ENCODE peak calls at places on chromosomes 11 and 22, in seven cellular contexts. Q, B, Y, R, E, C and L are unnamed samples. For H3K27me3, the result is how much of the 10 kb centered on the place peaks cover.

GRCh38 chr11:37770145-37770544 is 1172.1 kb upstream of the RAG2 start:
- DNase-seq in Q (no peak), B (no peak), Y (peak), R (no peak), E (no peak), C (no peak), L (no peak)

GRCh38 chr11:62444271-62444833 is 25.5 kb downstream of the SCGB1A1 start:
- DNase-seq in Q (peak), B (peak), Y (no peak), R (peak), E (no peak), C (no peak), L (no peak)

GRCh38 chr11:44961894-44962293 is 11.2 kb upstream of the TP53I11 start:
- DNase-seq in Q (no peak), B (no peak), Y (no peak), R (no peak), E (no peak), C (no peak), L (no peak)

GRCh38 chr11:130522284-130522961 is 74.0 kb downstream of the ADAMTS15 start:
- DNase-seq in Q (peak), B (peak), Y (peak), R (peak), E (no peak), C (no peak), L (no peak)

GRCh38 chr22:19271856-19272535 is 19.5 kb downstream of the CLTCL1 start:
- DNase-seq in Q (no peak), B (no peak), Y (peak), R (no peak), E (no peak), C (no peak), L (no peak)

GRCh38 chr11:122807731-122808485 is 30.4 kb upstream of the CRTAM start:
- DNase-seq in Q (no peak), B (no peak), Y (no peak), R (no peak), E (no peak), C (no peak), L (no peak)

GRCh38 chr11:10505278-10506012 is 35.5 kb downstream of the RNF141 start:
- DNase-seq in Q (no peak), B (no peak), Y (no peak), R (no peak), E (no peak), C (no peak), L (no peak)

GRCh38 chr11:116857316-116857715 is 19.9 kb upstream of the APOA1 start:
- DNase-seq in Q (no peak), B (no peak), Y (no peak), R (no peak), E (no peak), C (no peak), L (no peak)

GRCh38 chr11:112082729-112083128 is 3.8 kb downstream of the TIMM8B start:
- DNase-seq in Q (no peak), B (no peak), Y (peak), R (no peak), E (no peak), C (no peak), L (no peak)

GRCh38 chr11:29957406-29957805 is 59.4 kb downstream of the KCNA4 start:
- DNase-seq in Q (no peak), B (no peak), Y (no peak), R (no peak), E (no peak), C (no peak), L (no peak)

GRCh38 chr22:49066619-49067018 is 761.1 kb downstream of the BRD1 start:
- DNase-seq in Q (no peak), B (no peak), Y (no peak), R (no peak), E (no peak), C (no peak), L (no peak)
- H3K27me3 ChIP-seq in Q (under half), B (under half), Y (under half), R (under half), E (half or more), C (under half), L (under half)

GRCh38 chr11:108501396-108501795 is 3.2 kb upstream of the POGLUT3 start:
- DNase-seq in Q (no peak), B (no peak), Y (peak), R (no peak), E (no peak), C (no peak), L (no peak)

GRCh38 chr11:108498046-108498815 is at the start of gene POGLUT3:
- DNase-seq in Q (peak), B (no peak), Y (peak), R (peak), E (peak), C (peak), L (peak)

GRCh38 chr11:108498816-108499408 is 728 bp upstream of the POGLUT3 start:
- DNase-seq in Q (peak), B (no peak), Y (no peak), R (no peak), E (no peak), C (no peak), L (no peak)

GRCh38 chr11:108500721-108501120 is 2.5 kb upstream of the POGLUT3 start:
- DNase-seq in Q (no peak), B (no peak), Y (no peak), R (no peak), E (no peak), C (no peak), L (peak)

GRCh38 chr11:108500169-108500568 is 2.0 kb upstream of the POGLUT3 start:
- DNase-seq in Q (no peak), B (no peak), Y (no peak), R (no peak), E (no peak), C (no peak), L (no peak)
- H3K4me3 ChIP-seq in Q (no peak), B (no peak), Y (no peak), R (no peak), E (no peak), C (no peak), L (no peak)

DNA sequence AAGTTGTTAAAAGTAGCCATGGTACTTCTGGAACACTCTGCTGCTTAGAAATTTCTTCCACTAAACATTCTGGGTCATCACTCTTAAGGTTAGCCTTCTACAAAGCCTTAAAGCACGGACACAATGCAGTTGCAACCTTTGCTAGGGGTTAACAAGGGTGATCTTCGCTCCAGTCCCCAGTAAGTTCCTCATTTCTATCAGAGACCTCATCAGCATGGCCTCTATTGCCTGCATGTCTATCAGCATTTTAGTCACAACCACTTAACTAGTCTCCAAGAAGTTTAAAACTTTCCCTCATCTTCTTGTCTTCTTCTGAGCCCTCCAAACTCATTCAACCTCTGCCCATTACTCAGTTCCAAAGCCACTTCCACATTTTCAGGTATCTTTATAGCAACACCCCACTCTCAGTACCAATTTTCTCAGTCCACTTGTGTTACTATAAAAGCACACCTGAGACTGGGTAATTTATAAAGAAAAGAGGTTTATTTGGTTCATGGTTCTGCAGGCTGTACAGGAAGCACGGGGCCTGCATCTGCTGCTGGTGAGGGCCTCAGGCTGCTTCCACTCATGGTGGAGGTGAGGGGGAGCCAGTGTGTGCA is 48.7 kb upstream of the TH start:
- DNase-seq in Q (no peak), B (no peak), Y (no peak), R (no peak), E (no peak), C (no peak), L (no peak)
- H3K27me3 ChIP-seq in Q (under half), B (under half), Y (under half), R (under half), E (half or more), C (under half), L (under half)

DNA sequence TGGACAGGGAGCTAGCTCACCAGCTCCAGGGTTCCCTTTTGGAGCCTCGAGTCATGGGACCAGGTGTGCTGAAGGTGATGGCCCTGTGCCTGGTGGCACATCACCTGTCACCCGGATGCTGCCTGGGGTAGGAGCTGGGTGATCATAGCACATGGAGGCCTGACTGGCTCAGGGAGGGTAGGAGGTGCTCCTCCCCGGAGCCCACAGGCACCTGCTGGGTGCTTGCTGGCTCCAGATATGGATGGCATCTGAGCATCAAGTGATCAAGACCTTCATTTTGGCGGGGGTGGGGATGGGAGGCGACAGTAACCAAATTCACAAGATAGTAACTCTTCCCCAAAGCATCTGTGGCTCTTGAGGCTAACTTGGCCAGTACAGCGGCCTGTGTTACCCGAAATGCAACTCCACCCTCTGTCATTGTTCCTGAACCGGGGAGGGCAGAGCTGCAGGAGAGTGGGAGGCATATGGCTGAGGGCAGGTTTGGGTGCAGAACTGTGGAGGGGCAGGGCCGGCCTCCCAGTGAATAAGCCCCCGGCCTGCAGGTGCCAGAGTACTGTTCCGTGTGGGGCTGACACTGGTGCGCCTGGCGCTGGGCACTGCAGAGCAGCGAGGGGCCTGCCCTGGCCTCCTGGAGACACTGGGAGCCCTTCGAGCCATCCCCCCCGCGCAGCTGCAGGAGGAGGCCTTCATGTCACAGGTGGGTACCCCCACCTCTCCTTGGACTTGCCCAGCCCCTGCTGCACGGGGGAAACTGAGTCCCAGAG is 4.7 kb downstream of the TBC1D10C start:
- DNase-seq in Q (no peak), B (no peak), Y (no peak), R (no peak), E (no peak), C (no peak), L (no peak)
- H3K4me3 ChIP-seq in Q (no peak), B (no peak), Y (no peak), R (no peak), E (no peak), C (peak), L (no peak)

GRCh38 chr11:2446590-2447252 is 1.9 kb downstream of the KCNQ1 start:
- DNase-seq in Q (no peak), B (no peak), Y (no peak), R (no peak), E (no peak), C (no peak), L (no peak)

GRCh38 chr11:2445948-2446551 is 1.2 kb downstream of the KCNQ1 start:
- DNase-seq in Q (no peak), B (no peak), Y (no peak), R (no peak), E (no peak), C (no peak), L (no peak)

GRCh38 chr11:2443881-2444300 is 423 bp downstream of the TRPM5 start:
- DNase-seq in Q (no peak), B (no peak), Y (no peak), R (no peak), E (no peak), C (no peak), L (no peak)

GRCh38 chr11:2444301-2445106 is at the start of the genes KCNQ1 and TRPM5:
- DNase-seq in Q (no peak), B (no peak), Y (peak), R (no peak), E (peak), C (peak), L (peak)

DNA sequence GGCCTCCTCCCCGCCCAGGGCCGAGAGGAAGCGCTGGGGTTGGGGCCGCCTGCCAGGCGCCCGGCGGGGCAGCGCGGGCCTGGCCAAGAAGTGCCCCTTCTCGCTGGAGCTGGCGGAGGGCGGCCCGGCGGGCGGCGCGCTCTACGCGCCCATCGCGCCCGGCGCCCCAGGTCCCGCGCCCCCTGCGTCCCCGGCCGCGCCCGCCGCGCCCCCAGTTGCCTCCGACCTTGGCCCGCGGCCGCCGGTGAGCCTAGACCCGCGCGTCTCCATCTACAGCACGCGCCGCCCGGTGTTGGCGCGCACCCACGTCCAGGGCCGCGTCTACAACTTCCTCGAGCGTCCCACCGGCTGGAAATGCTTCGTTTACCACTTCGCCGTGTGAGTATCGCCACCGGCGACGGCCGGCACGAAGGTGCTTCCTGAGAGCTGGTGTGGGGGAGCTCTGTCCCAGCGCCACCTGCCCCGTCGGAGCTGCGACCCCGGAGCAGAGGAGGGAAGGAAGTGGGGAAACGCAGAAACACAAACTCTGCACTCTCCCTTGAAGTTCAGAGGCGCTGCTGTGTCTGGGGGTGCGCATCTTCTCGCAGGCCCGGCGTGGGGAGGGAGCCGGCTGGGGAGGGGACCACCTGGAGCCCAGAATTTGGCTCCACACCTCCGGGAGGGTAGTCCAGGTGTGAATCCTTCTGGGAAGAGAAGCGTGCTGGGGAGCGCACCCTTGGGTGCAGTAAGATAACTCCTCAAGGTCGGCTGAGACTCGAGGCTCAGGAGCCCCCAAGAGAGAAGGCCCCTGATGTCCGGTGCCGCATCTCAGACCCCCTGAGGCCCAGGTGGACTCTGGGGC is 519 bp downstream of the KCNQ1 start:
- DNase-seq in Q (no peak), B (no peak), Y (no peak), R (no peak), E (peak), C (peak), L (no peak)
- H3K27me3 ChIP-seq in Q (under half), B (under half), Y (under half), R (half or more), E (under half), C (under half), L (under half)

GRCh38 chr11:92128026-92128425 is 96.6 kb upstream of the FAT3 start:
- DNase-seq in Q (no peak), B (no peak), Y (no peak), R (no peak), E (no peak), C (no peak), L (no peak)
- H3K4me3 ChIP-seq in Q (no peak), B (no peak), Y (no peak), R (no peak), E (no peak), C (no peak), L (no peak)

GRCh38 chr11:134474942-134475341 is 62.9 kb upstream of the B3GAT1 start:
- DNase-seq in Q (no peak), B (no peak), Y (no peak), R (no peak), E (no peak), C (no peak), L (no peak)
- H3K27me3 ChIP-seq in Q (under half), B (under half), Y (under half), R (under half), E (under half), C (under half), L (under half)

GRCh38 chr11:132438418-132438817 is 1068.0 kb downstream of the NTM start:
- DNase-seq in Q (no peak), B (no peak), Y (no peak), R (no peak), E (no peak), C (no peak), L (no peak)

GRCh38 chr11:132444891-132445290 is 1074.5 kb downstream of the NTM start:
- DNase-seq in Q (no peak), B (no peak), Y (no peak), R (no peak), E (no peak), C (no peak), L (no peak)

GRCh38 chr11:132439711-132440300 is 1069.4 kb downstream of the NTM start:
- DNase-seq in Q (no peak), B (no peak), Y (no peak), R (no peak), E (no peak), C (no peak), L (no peak)
- H3K4me3 ChIP-seq in Q (no peak), B (no peak), Y (no peak), R (no peak), E (no peak), C (no peak), L (no peak)